ENCODE peak calls at places on chromosomes 2 and 18, in seven cellular contexts. G is prostate gland, D is IMR-90, M is AG10803, C is kidney, E is tibial artery, I is chondrocyte. H is an unnamed sample.

GRCh38 chr2:74927617-74928016 is 30.8 kb upstream of the POLE4 start:
- DNase-seq in G (no peak), D (no peak), M (no peak), C (no peak), E (no peak), I (no peak), H (no peak)

GRCh38 chr2:206639636-206640035 is 2.7 kb upstream of the FAM237A start:
- DNase-seq in G (no peak), D (no peak), M (no peak), C (no peak), E (no peak), I (no peak), H (no peak)

GRCh38 chr2:191202881-191203397 is 42.3 kb upstream of the MYO1B start:
- DNase-seq in G (no peak), D (peak; percentile 83), M (peak; percentile 91), C (no peak), E (no peak), I (no peak), H (peak; percentile 33)

GRCh38 chr2:74250189-74250631 is 51.8 kb downstream of the MTHFD2 start:
- DNase-seq in G (peak; percentile 20), D (peak; percentile 40), M (peak; percentile 36), C (no peak), E (no peak), I (no peak), H (no peak)

GRCh38 chr2:133635115-133635514 is 66.9 kb upstream of the NCKAP5 start:
- DNase-seq in G (no peak), D (peak; percentile 17), M (no peak), C (no peak), E (no peak), I (no peak), H (no peak)

GRCh38 chr2:70771446-70771845 is 3.4 kb upstream of the ADD2 start:
- DNase-seq in G (no peak), D (no peak), M (no peak), C (no peak), E (no peak), I (no peak), H (no peak)

GRCh38 chr18:2969695-2970094 is 43.2 kb downstream of the LPIN2 start:
- DNase-seq in G (no peak), D (no peak), M (no peak), C (no peak), E (no peak), I (no peak), H (no peak)

GRCh38 chr2:223979730-223980396 is 22.6 kb downstream of the MRPL44 start:
- DNase-seq in G (no peak), D (peak; percentile 33), M (no peak), C (no peak), E (no peak), I (no peak), H (no peak)

GRCh38 chr2:171147081-171147480 is 13.6 kb downstream of the TLK1 start:
- DNase-seq in G (no peak), D (no peak), M (no peak), C (no peak), E (no peak), I (no peak), H (no peak)

GRCh38 chr2:212354382-212354781 is 184.2 kb downstream of the ERBB4 start:
- DNase-seq in G (no peak), D (no peak), M (no peak), C (no peak), E (no peak), I (no peak), H (no peak)

GRCh38 chr2:129605654-129606053 is 373.8 kb upstream of the RAB6C start:
- DNase-seq in G (no peak), D (no peak), M (no peak), C (no peak), E (no peak), I (no peak), H (no peak)

GRCh38 chr2:231100990-231101389 is 23.9 kb downstream of the HTR2B start:
- DNase-seq in G (no peak), D (no peak), M (no peak), C (no peak), E (no peak), I (no peak), H (no peak)

GRCh38 chr2:231094671-231095346 is 30.0 kb downstream of the HTR2B start:
- DNase-seq in G (no peak), D (no peak), M (no peak), C (no peak), E (no peak), I (no peak), H (no peak)

GRCh38 chr2:231102772-231103171 is 22.1 kb downstream of the HTR2B start:
- DNase-seq in G (no peak), D (peak; percentile 45), M (peak; percentile 31), C (no peak), E (no peak), I (no peak), H (no peak)

GRCh38 chr2:231104115-231104713 is 20.6 kb downstream of the HTR2B start:
- DNase-seq in G (peak; percentile 33), D (peak; percentile 75), M (peak; percentile 69), C (no peak), E (peak; percentile 76), I (no peak), H (peak; percentile 72)

GRCh38 chr2:231099918-231100317 is 24.9 kb downstream of the HTR2B start:
- DNase-seq in G (no peak), D (no peak), M (no peak), C (no peak), E (no peak), I (no peak), H (no peak)
- TF ChIP-seq CTCF in G (no peak), D (peak; percentile 3), M (no peak), C (no peak), E (no peak), I (peak; percentile 65), H (peak; percentile 69)

DNA sequence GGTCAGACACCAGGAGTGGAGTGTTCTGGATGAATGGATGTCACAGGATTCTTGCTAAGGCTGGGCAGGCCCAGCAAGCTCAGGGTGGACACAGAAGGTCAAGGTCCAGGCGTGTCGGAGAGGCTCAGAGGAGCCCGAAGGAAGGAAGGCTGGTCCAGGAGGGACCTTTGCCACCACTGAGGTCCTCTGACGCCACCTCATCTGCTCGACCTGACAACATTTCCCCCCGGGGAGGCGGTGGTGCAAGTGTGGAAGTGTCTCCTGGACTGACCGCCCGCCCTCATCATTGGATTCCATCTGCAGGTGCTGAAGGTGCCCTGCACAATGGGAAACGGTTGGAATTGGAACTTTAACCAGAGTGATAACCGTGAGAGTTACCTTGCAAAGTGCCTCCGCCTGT is 124.6 kb downstream of the RTP5 start:
- DNase-seq in G (no peak), D (no peak), M (no peak), C (no peak), E (no peak), I (no peak), H (no peak)
- TF ChIP-seq CTCF in G (no peak), D (no peak), M (no peak), C (no peak), E (no peak), I (no peak), H (no peak)

DNA sequence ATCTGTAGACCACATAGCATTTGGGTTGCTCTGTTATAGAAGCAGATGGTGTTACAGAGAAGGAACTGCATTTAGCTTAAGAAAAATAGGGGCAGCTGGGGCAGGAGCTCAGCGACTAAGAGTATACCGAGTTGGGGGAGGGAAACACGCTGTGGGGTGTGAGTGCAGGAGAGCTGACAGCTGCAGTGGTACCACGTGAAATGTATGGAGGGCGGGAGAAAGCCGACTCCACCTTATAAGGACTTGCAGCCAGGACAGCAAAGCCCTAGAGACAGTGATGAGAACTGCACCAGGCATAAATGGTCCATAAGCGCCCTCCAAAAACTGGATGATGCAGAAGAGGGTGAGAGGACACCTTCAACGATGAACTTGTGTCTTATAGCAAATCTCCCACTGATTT is 237.6 kb downstream of the PRKCE start:
- DNase-seq in G (no peak), D (peak; percentile 52), M (no peak), C (no peak), E (no peak), I (no peak), H (no peak)
- TF ChIP-seq CTCF in G (no peak), D (peak; percentile 6), M (peak; percentile 33), C (no peak), E (no peak), I (peak; percentile 30), H (no peak)

DNA sequence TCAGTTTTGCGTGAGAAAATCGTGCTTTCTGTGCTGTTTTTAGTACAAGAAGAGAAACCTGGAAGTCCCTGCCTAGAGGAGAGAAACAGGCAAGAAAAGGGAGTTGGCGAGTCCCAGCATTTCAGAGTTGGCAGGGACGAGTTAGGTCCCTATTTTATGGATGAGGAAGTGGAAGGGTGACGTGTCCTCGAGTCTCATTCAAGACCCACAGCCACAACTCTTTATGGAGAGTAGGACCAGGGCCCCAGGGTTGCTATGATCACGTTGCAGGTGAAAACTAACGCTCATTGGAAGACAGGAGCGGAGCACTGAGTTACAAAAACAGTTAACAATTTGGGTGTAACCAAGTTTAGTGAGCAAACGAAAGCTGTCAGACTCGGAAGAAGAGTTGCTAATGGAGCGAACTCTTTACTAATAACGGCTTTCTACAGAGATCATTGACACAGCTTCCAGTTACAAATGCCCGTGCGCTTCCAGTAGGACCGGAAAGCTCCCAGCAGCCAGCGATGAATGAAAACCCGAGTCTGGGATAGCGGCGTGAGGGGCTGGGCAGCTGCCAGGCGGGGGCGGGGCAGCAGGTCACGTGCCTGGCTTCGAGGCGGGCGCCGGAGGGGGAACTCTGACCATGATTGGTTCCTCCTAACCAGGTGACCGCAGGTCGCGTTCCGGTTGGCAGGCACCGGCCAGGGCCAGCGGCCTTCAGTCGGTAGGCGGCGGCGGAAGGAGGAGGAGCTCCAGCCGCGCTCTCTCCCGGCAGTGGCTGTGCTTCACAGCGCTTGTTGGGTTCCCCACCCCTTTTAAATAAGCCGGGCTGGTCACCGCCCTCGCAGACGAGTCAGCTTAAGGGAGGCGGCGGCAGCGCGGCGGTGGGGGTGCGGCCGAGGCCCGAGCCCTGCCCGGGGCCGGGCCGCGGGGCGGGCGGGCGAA is at the start of gene CCNYL1:
- DNase-seq in G (peak; percentile 99), D (peak; percentile 99), M (peak; percentile 100), C (peak; percentile 100), E (peak; percentile 98), I (peak; percentile 100), H (peak; percentile 100)
- TF ChIP-seq CTCF in G (peak; percentile 94), D (peak; percentile 10), M (peak; percentile 17), C (no peak), E (peak; percentile 46), I (no peak), H (peak; percentile 32)

DNA sequence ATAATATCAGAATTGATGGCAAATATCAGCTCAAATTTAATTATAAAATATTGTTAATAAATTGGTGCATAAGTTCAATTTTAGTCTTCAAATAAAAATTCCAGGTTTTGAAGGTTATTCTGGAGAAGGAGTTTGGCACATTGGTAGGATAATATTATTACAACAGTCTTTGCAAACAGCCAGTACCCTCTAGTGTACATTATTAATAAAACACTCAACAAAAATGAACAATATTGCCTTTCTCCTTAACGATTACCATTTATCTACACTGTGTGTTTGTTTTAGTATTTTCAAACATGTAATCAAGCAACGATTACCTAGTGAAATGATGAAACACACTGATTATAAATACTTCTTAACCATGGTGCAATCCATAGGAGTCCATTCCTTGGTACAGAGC is 334.0 kb upstream of the FSIP2 start:
- DNase-seq in G (no peak), D (no peak), M (no peak), C (no peak), E (no peak), I (no peak), H (no peak)
- TF ChIP-seq CTCF in G (peak; percentile 24), D (no peak), M (no peak), C (no peak), E (no peak), I (peak; percentile 22), H (no peak)